ENCODE peak calls at places on chromosomes 4 and X, in nine cellular contexts. One of them, this sample, is unnamed.

GRCh38 chrX:46317158-46317557 is 228.1 kb downstream of the ZNF674 start:
- DNase-seq in iris pigment epithelial cell: no peak
- DNase-seq in iPS DF 6.9: no peak
- DNase-seq in endodermal cell: no peak
- DNase-seq in AG08395: no peak
- DNase-seq in H9: no peak
- DNase-seq in activated T-cell treated with anti-CD3 and anti-CD28 coated beads for 24 hours: no peak
- DNase-seq in small intestine: peak
- DNase-seq in AG09309: no peak
- DNase-seq in this sample: no peak

GRCh38 chr4:147093206-147093605 is 147.5 kb upstream of the TTC29 start:
- DNase-seq in iris pigment epithelial cell: no peak
- DNase-seq in iPS DF 6.9: no peak
- DNase-seq in endodermal cell: no peak
- DNase-seq in AG08395: no peak
- DNase-seq in H9: no peak
- DNase-seq in activated T-cell treated with anti-CD3 and anti-CD28 coated beads for 24 hours: no peak
- DNase-seq in small intestine: peak
- DNase-seq in AG09309: no peak
- DNase-seq in this sample: no peak

GRCh38 chr4:8817081-8817812 is 54.4 kb downstream of the HMX1 start:
- DNase-seq in iris pigment epithelial cell: no peak
- DNase-seq in iPS DF 6.9: no peak
- DNase-seq in endodermal cell: peak
- DNase-seq in AG08395: no peak
- DNase-seq in H9: no peak
- DNase-seq in activated T-cell treated with anti-CD3 and anti-CD28 coated beads for 24 hours: no peak
- DNase-seq in small intestine: no peak
- DNase-seq in AG09309: no peak
- DNase-seq in this sample: no peak

GRCh38 chrX:136586386-136586785 is 54.4 kb downstream of the VGLL1 start:
- DNase-seq in iris pigment epithelial cell: peak
- DNase-seq in iPS DF 6.9: no peak
- DNase-seq in endodermal cell: no peak
- DNase-seq in AG08395: no peak
- DNase-seq in H9: no peak
- DNase-seq in activated T-cell treated with anti-CD3 and anti-CD28 coated beads for 24 hours: no peak
- DNase-seq in small intestine: peak
- DNase-seq in AG09309: no peak
- DNase-seq in this sample: no peak

GRCh38 chrX:3476973-3477372 is 130.5 kb upstream of the MXRA5 start:
- DNase-seq in iris pigment epithelial cell: no peak
- DNase-seq in iPS DF 6.9: no peak
- DNase-seq in endodermal cell: no peak
- DNase-seq in AG08395: no peak
- DNase-seq in H9: no peak
- DNase-seq in activated T-cell treated with anti-CD3 and anti-CD28 coated beads for 24 hours: no peak
- DNase-seq in small intestine: no peak
- DNase-seq in AG09309: no peak
- DNase-seq in this sample: no peak

GRCh38 chr4:106529348-106530033 is 160.9 kb upstream of the GIMD1 start:
- DNase-seq in iris pigment epithelial cell: peak
- DNase-seq in iPS DF 6.9: no peak
- DNase-seq in endodermal cell: no peak
- DNase-seq in AG08395: peak
- DNase-seq in H9: no peak
- DNase-seq in activated T-cell treated with anti-CD3 and anti-CD28 coated beads for 24 hours: no peak
- DNase-seq in small intestine: no peak
- DNase-seq in AG09309: no peak
- DNase-seq in this sample: no peak

GRCh38 chr4:149735796-149736195 is 79.8 kb downstream of the IQCM start:
- DNase-seq in iris pigment epithelial cell: peak
- DNase-seq in iPS DF 6.9: no peak
- DNase-seq in endodermal cell: no peak
- DNase-seq in AG08395: no peak
- DNase-seq in H9: no peak
- DNase-seq in activated T-cell treated with anti-CD3 and anti-CD28 coated beads for 24 hours: no peak
- DNase-seq in small intestine: no peak
- DNase-seq in AG09309: no peak
- DNase-seq in this sample: no peak

GRCh38 chr4:20305976-20306375 is 54.3 kb downstream of the SLIT2 start:
- DNase-seq in iris pigment epithelial cell: peak
- DNase-seq in iPS DF 6.9: no peak
- DNase-seq in endodermal cell: no peak
- DNase-seq in AG08395: peak
- DNase-seq in H9: no peak
- DNase-seq in activated T-cell treated with anti-CD3 and anti-CD28 coated beads for 24 hours: no peak
- DNase-seq in small intestine: no peak
- DNase-seq in AG09309: no peak
- DNase-seq in this sample: peak

GRCh38 chr4:186473933-186474332 is 81.4 kb downstream of the MTNR1A start:
- DNase-seq in iris pigment epithelial cell: no peak
- DNase-seq in iPS DF 6.9: no peak
- DNase-seq in endodermal cell: no peak
- DNase-seq in AG08395: no peak
- DNase-seq in H9: no peak
- DNase-seq in activated T-cell treated with anti-CD3 and anti-CD28 coated beads for 24 hours: no peak
- DNase-seq in small intestine: peak
- DNase-seq in AG09309: no peak
- DNase-seq in this sample: no peak

GRCh38 chr4:17814140-17814539 is 3.4 kb downstream of the NCAPG start:
- DNase-seq in iris pigment epithelial cell: peak
- DNase-seq in iPS DF 6.9: no peak
- DNase-seq in endodermal cell: no peak
- DNase-seq in AG08395: no peak
- DNase-seq in H9: no peak
- DNase-seq in activated T-cell treated with anti-CD3 and anti-CD28 coated beads for 24 hours: no peak
- DNase-seq in small intestine: no peak
- DNase-seq in AG09309: no peak
- DNase-seq in this sample: no peak

GRCh38 chr4:87120411-87121162 is 99.8 kb downstream of the KLHL8 start:
- DNase-seq in iris pigment epithelial cell: peak
- DNase-seq in iPS DF 6.9: no peak
- DNase-seq in endodermal cell: no peak
- DNase-seq in AG08395: no peak
- DNase-seq in H9: no peak
- DNase-seq in activated T-cell treated with anti-CD3 and anti-CD28 coated beads for 24 hours: no peak
- DNase-seq in small intestine: peak
- DNase-seq in AG09309: no peak
- DNase-seq in this sample: no peak

GRCh38 chrX:113157496-113157895 is 316.9 kb upstream of the AMOT start:
- DNase-seq in iris pigment epithelial cell: no peak
- DNase-seq in iPS DF 6.9: no peak
- DNase-seq in endodermal cell: peak
- DNase-seq in AG08395: no peak
- DNase-seq in H9: peak
- DNase-seq in activated T-cell treated with anti-CD3 and anti-CD28 coated beads for 24 hours: no peak
- DNase-seq in small intestine: no peak
- DNase-seq in AG09309: no peak
- DNase-seq in this sample: no peak

GRCh38 chr4:104283303-104283702 is 211.4 kb downstream of the CXXC4 start:
- DNase-seq in iris pigment epithelial cell: no peak
- DNase-seq in iPS DF 6.9: no peak
- DNase-seq in endodermal cell: no peak
- DNase-seq in AG08395: no peak
- DNase-seq in H9: no peak
- DNase-seq in activated T-cell treated with anti-CD3 and anti-CD28 coated beads for 24 hours: no peak
- DNase-seq in small intestine: no peak
- DNase-seq in AG09309: no peak
- DNase-seq in this sample: no peak

GRCh38 chr4:32440391-32440790 is 1720.2 kb downstream of the PCDH7 start:
- DNase-seq in iris pigment epithelial cell: peak
- DNase-seq in iPS DF 6.9: no peak
- DNase-seq in endodermal cell: no peak
- DNase-seq in AG08395: no peak
- DNase-seq in H9: no peak
- DNase-seq in activated T-cell treated with anti-CD3 and anti-CD28 coated beads for 24 hours: no peak
- DNase-seq in small intestine: no peak
- DNase-seq in AG09309: no peak
- DNase-seq in this sample: no peak

GRCh38 chrX:66074920-66075879 is 35.3 kb upstream of the VSIG4 start:
- DNase-seq in iris pigment epithelial cell: no peak
- DNase-seq in iPS DF 6.9: no peak
- DNase-seq in endodermal cell: no peak
- DNase-seq in AG08395: no peak
- DNase-seq in H9: no peak
- DNase-seq in activated T-cell treated with anti-CD3 and anti-CD28 coated beads for 24 hours: peak
- DNase-seq in small intestine: peak
- DNase-seq in AG09309: no peak
- DNase-seq in this sample: no peak

GRCh38 chr4:88697113-88697512 is 516 bp downstream of the NAP1L5 start:
- DNase-seq in iris pigment epithelial cell: peak
- DNase-seq in iPS DF 6.9: no peak
- DNase-seq in endodermal cell: no peak
- DNase-seq in AG08395: no peak
- DNase-seq in H9: no peak
- DNase-seq in activated T-cell treated with anti-CD3 and anti-CD28 coated beads for 24 hours: no peak
- DNase-seq in small intestine: no peak
- DNase-seq in AG09309: no peak
- DNase-seq in this sample: no peak

GRCh38 chrX:135429429-135429828 is 7.7 kb downstream of the SMIM10L2A start:
- DNase-seq in iris pigment epithelial cell: no peak
- DNase-seq in iPS DF 6.9: no peak
- DNase-seq in endodermal cell: no peak
- DNase-seq in AG08395: no peak
- DNase-seq in H9: no peak
- DNase-seq in activated T-cell treated with anti-CD3 and anti-CD28 coated beads for 24 hours: no peak
- DNase-seq in small intestine: no peak
- DNase-seq in AG09309: no peak
- DNase-seq in this sample: no peak

GRCh38 chr4:184400375-184400870 is 73.9 kb downstream of the IRF2 start:
- DNase-seq in iris pigment epithelial cell: peak
- DNase-seq in iPS DF 6.9: no peak
- DNase-seq in endodermal cell: no peak
- DNase-seq in AG08395: peak
- DNase-seq in H9: no peak
- DNase-seq in activated T-cell treated with anti-CD3 and anti-CD28 coated beads for 24 hours: no peak
- DNase-seq in small intestine: no peak
- DNase-seq in AG09309: peak
- DNase-seq in this sample: peak

GRCh38 chrX:8879750-8880149 is 78.6 kb upstream of the FAM9A start:
- DNase-seq in iris pigment epithelial cell: peak
- DNase-seq in iPS DF 6.9: peak
- DNase-seq in endodermal cell: peak
- DNase-seq in AG08395: no peak
- DNase-seq in H9: peak
- DNase-seq in activated T-cell treated with anti-CD3 and anti-CD28 coated beads for 24 hours: peak
- DNase-seq in small intestine: peak
- DNase-seq in AG09309: no peak
- DNase-seq in this sample: no peak

GRCh38 chr4:179372746-179373145 is 1930.5 kb upstream of the AGA start:
- DNase-seq in iris pigment epithelial cell: no peak
- DNase-seq in iPS DF 6.9: no peak
- DNase-seq in endodermal cell: no peak
- DNase-seq in AG08395: no peak
- DNase-seq in H9: no peak
- DNase-seq in activated T-cell treated with anti-CD3 and anti-CD28 coated beads for 24 hours: no peak
- DNase-seq in small intestine: no peak
- DNase-seq in AG09309: no peak
- DNase-seq in this sample: no peak

GRCh38 chrX:133880032-133880443 is 105.4 kb downstream of the GPC3 start:
- DNase-seq in iris pigment epithelial cell: no peak
- DNase-seq in iPS DF 6.9: no peak
- DNase-seq in endodermal cell: no peak
- DNase-seq in AG08395: no peak
- DNase-seq in H9: no peak
- DNase-seq in activated T-cell treated with anti-CD3 and anti-CD28 coated beads for 24 hours: no peak
- DNase-seq in small intestine: peak
- DNase-seq in AG09309: no peak
- DNase-seq in this sample: no peak

GRCh38 chrX:22533898-22534297 is 261.2 kb downstream of the CBLL2 start:
- DNase-seq in iris pigment epithelial cell: no peak
- DNase-seq in iPS DF 6.9: no peak
- DNase-seq in endodermal cell: peak
- DNase-seq in AG08395: no peak
- DNase-seq in H9: no peak
- DNase-seq in activated T-cell treated with anti-CD3 and anti-CD28 coated beads for 24 hours: no peak
- DNase-seq in small intestine: no peak
- DNase-seq in AG09309: no peak
- DNase-seq in this sample: no peak